ENCODE peak calls at places on chromosome 21, in ten cellular contexts. Y is CD8-positive, alpha-beta T cell; U is naive thymus-derived CD4-positive, alpha-beta T cell; A is heart left ventricle; V is IMR-90; S is colonic mucosa; C is psoas muscle; H is right cardiac atrium; O is suprapubic skin; W is aorta. J is an unnamed sample.

GRCh38 chr21:36699026-36699545 is at the start of gene SIM2:
- DNase-seq in Y (no peak), U (no peak), A (no peak), V (peak; percentile 52), S (no peak), C (no peak), H (no peak), O (no peak), W (no peak), J (no peak)

GRCh38 chr21:16028163-16028562 is 298.4 kb downstream of the USP25 start:
- DNase-seq in Y (no peak), U (no peak), A (no peak), V (no peak), S (no peak), C (no peak), H (no peak), O (no peak), W (no peak), J (no peak)

GRCh38 chr21:41779659-41780058 is 12.8 kb upstream of the RIPK4 start:
- DNase-seq in Y (no peak), U (no peak), A (no peak), V (no peak), S (peak; percentile 52), C (no peak), H (no peak), O (no peak), W (peak; percentile 13), J (no peak)

GRCh38 chr21:29753216-29753615 is 186.6 kb downstream of the GRIK1 start:
- DNase-seq in Y (no peak), U (no peak), A (no peak), V (no peak), S (no peak), C (no peak), H (no peak), O (no peak), W (no peak), J (no peak)

GRCh38 chr21:28253378-28253777 is 739.3 kb downstream of the LTN1 start:
- DNase-seq in Y (no peak), U (no peak), A (no peak), V (peak; percentile 62), S (no peak), C (no peak), H (no peak), O (no peak), W (no peak), J (no peak)

GRCh38 chr21:23936224-23936623 is 1671.1 kb downstream of the MRPL39 start:
- DNase-seq in Y (no peak), U (no peak), A (no peak), V (peak; percentile 48), S (no peak), C (no peak), H (no peak), O (no peak), W (no peak), J (no peak)

GRCh38 chr21:36499578-36500471 is 19.9 kb upstream of the CLDN14 start:
- DNase-seq in Y (no peak), U (no peak), A (no peak), V (no peak), S (peak; percentile 45), C (peak; percentile 77), H (peak; percentile 74), O (no peak), W (peak; percentile 89), J (no peak)

GRCh38 chr21:43936186-43936967 is 71.4 kb downstream of the AGPAT3 start:
- DNase-seq in Y (no peak), U (no peak), A (no peak), V (no peak), S (no peak), C (peak; percentile 66), H (no peak), O (no peak), W (no peak), J (no peak)

GRCh38 chr21:35020446-35020845 is 28.7 kb downstream of the RUNX1 start:
- DNase-seq in Y (peak; percentile 32), U (no peak), A (no peak), V (no peak), S (no peak), C (no peak), H (no peak), O (no peak), W (no peak), J (no peak)

GRCh38 chr21:29104239-29104708 is 26.2 kb upstream of the MAP3K7CL start:
- DNase-seq in Y (no peak), U (no peak), A (no peak), V (peak; percentile 30), S (no peak), C (no peak), H (no peak), O (no peak), W (no peak), J (no peak)

GRCh38 chr21:31714741-31715365 is 17.1 kb downstream of the SCAF4 start:
- DNase-seq in Y (no peak), U (no peak), A (no peak), V (no peak), S (no peak), C (no peak), H (no peak), O (no peak), W (no peak), J (no peak)

GRCh38 chr21:37208056-37208705 is 59.0 kb downstream of the VPS26C start:
- DNase-seq in Y (no peak), U (no peak), A (peak; percentile 87), V (no peak), S (no peak), C (peak; percentile 92), H (peak; percentile 72), O (no peak), W (peak; percentile 91), J (peak; percentile 65)

GRCh38 chr21:36260030-36260787 is 59.8 kb upstream of the MORC3 start:
- DNase-seq in Y (peak; percentile 48), U (no peak), A (no peak), V (peak; percentile 73), S (peak; percentile 69), C (no peak), H (no peak), O (no peak), W (no peak), J (peak; percentile 45)

GRCh38 chr21:25562660-25563059 is 44.6 kb downstream of the MRPL39 start:
- DNase-seq in Y (peak; percentile 12), U (no peak), A (no peak), V (no peak), S (no peak), C (no peak), H (no peak), O (no peak), W (no peak), J (no peak)

GRCh38 chr21:33444499-33444898 is 35.3 kb downstream of the TMEM50B start:
- DNase-seq in Y (no peak), U (no peak), A (no peak), V (no peak), S (no peak), C (no peak), H (no peak), O (no peak), W (no peak), J (peak; percentile 60)
- H3K27ac ChIP-seq in Y (no peak overlapping the region), U (no peak overlapping the region), A (peak overlapping the region; percentile 8), V (no peak overlapping the region), S (no peak overlapping the region), C (no peak overlapping the region), H (no peak overlapping the region), O (no peak overlapping the region), W (no peak overlapping the region), J (peak overlapping the region; percentile 68)

GRCh38 chr21:33948096-33948950 is 32.7 kb upstream of the ATP5PO start:
- DNase-seq in Y (peak; percentile 82), U (peak; percentile 50), A (peak; percentile 77), V (peak; percentile 30), S (peak; percentile 55), C (peak; percentile 67), H (peak; percentile 43), O (peak; percentile 82), W (peak; percentile 81), J (peak; percentile 53)
- H3K4me3 ChIP-seq in Y (peak overlapping the region; percentile 48), U (peak overlapping the region; percentile 38), A (peak overlapping the region; percentile 22), V (no peak overlapping the region), S (no peak overlapping the region), C (no peak overlapping the region), H (no peak overlapping the region), O (peak overlapping the region; percentile 31), W (no peak overlapping the region), J (no peak overlapping the region)

DNA sequence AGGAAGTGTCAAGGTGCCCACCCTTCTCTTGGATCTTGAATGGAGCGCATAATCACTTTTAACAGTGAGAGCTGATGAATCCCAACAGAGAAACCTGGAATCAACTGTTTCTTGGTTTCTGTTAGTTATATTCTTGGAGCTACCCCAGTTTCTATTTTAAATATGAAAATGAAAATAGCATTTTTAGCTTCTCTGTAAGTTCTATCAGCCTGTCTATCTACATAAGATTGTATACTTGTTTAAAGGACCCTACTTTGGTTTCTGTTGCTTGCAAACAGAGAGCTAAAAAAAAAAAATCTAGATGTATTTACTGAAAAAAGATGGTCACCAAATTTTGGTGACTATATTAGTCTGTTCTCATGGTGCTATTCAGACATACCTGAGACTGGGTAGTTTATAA is 670.0 kb downstream of the NCAM2 start:
- DNase-seq in Y (no peak), U (no peak), A (no peak), V (no peak), S (no peak), C (no peak), H (no peak), O (no peak), W (no peak), J (no peak)
- H3K9me3 ChIP-seq in Y (no peaks in the 10 kb centered on the region), U (no peaks in the 10 kb centered on the region), A (no peaks in the 10 kb centered on the region), V (no peaks in the 10 kb centered on the region), S (no peaks in the 10 kb centered on the region), C (peaks cover 5% of the 10 kb centered on the region), H (no peaks in the 10 kb centered on the region), O (no peaks in the 10 kb centered on the region), W (no peaks in the 10 kb centered on the region), J (no peaks in the 10 kb centered on the region)

DNA sequence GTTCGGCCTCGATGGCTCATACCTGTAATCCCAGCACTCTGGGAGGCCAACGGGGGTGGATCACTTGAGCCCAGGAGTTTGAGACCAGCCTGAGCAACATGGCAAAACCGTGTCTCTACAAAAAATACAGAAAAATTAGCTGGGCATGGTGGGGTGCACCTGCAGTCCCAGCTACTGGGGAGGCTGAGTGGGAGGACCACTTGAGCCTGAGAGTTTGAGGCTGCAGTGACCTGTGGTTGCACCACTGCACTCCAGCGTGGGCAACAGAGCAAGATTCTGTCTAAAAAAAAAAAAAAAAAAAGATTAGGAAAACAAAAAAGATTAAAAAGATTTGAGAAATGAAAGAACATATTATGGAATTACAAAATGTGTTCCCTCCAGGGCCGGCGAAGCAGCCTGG is 18.4 kb upstream of the IFNAR2 start:
- DNase-seq in Y (no peak), U (no peak), A (no peak), V (no peak), S (no peak), C (no peak), H (no peak), O (no peak), W (no peak), J (no peak)
- H3K27ac ChIP-seq in Y (no peak overlapping the region), U (peak overlapping the region; percentile 44), A (peak overlapping the region; percentile 10), V (no peak overlapping the region), S (no peak overlapping the region), C (no peak overlapping the region), H (no peak overlapping the region), O (no peak overlapping the region), W (no peak overlapping the region), J (no peak overlapping the region)

DNA sequence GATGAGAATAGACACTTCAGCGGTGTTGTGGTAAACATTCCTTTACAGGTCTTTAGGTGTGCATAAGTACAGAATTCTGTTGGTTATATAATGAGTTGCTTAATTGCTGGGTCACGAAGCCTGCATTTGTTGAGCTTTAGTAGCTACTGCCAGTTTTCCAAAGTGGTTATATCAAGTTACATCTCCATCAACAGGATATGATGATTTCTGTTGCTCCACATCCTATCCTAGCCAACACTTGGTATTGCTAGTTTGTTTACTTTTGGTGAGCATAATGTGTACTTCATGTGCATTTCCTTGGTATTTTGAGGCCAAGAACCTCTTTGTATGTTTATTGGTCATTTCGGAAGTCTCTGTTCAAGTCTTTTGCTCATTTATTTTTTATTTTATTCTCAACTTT is 64.3 kb upstream of the CYYR1 start:
- DNase-seq in Y (no peak), U (no peak), A (no peak), V (no peak), S (no peak), C (no peak), H (no peak), O (no peak), W (no peak), J (no peak)
- H3K4me3 ChIP-seq in Y (no peak overlapping the region), U (no peak overlapping the region), A (no peak overlapping the region), V (no peak overlapping the region), S (no peak overlapping the region), C (no peak overlapping the region), H (no peak overlapping the region), O (no peak overlapping the region), W (no peak overlapping the region), J (no peak overlapping the region)